ENCODE peak calls at places on chromosomes 12 and 14, in five cellular contexts. P is left ventricle myocardium inferior, T is MCF 10A, O is epithelial cell of esophagus, R is vagina. C is an unnamed sample.

GRCh38 chr12:65785500-65785899 is 38.8 kb upstream of the HMGA2 start:
- DNase-seq in P (no peak), T (no peak), O (no peak), R (no peak), C (no peak)

GRCh38 chr12:10184261-10184843 is 5.5 kb downstream of the TMEM52B start:
- DNase-seq in P (no peak), T (peak), O (no peak), R (no peak), C (peak)

GRCh38 chr14:52131640-52132320 is 62.9 kb upstream of the NID2 start:
- DNase-seq in P (peak), T (peak), O (peak), R (no peak), C (peak)

GRCh38 chr14:61160798-61161197 is 120.3 kb downstream of the TMEM30B start:
- DNase-seq in P (no peak), T (no peak), O (no peak), R (no peak), C (no peak)

GRCh38 chr12:30106204-30106603 is 322.5 kb upstream of the TMTC1 start:
- DNase-seq in P (no peak), T (no peak), O (no peak), R (no peak), C (no peak)

GRCh38 chr14:88895116-88895515 is 70.7 kb downstream of the TTC8 start:
- DNase-seq in P (no peak), T (peak), O (peak), R (no peak), C (peak)

GRCh38 chr14:64114166-64114565 is 180.0 kb downstream of the ESR2 start:
- DNase-seq in P (no peak), T (peak), O (peak), R (no peak), C (no peak)

GRCh38 chr14:39219075-39219499 is 14.6 kb upstream of the MIA2 start:
- DNase-seq in P (no peak), T (peak), O (no peak), R (no peak), C (no peak)

GRCh38 chr14:23441076-23441475 is 5.6 kb upstream of the MYH7 start:
- DNase-seq in P (no peak), T (no peak), O (no peak), R (no peak), C (no peak)

GRCh38 chr12:72282721-72283120 is 10.6 kb downstream of the TRHDE start:
- DNase-seq in P (no peak), T (peak), O (no peak), R (no peak), C (no peak)

GRCh38 chr12:19014243-19014642 is 115.3 kb upstream of the PLEKHA5 start:
- DNase-seq in P (no peak), T (no peak), O (no peak), R (no peak), C (no peak)

GRCh38 chr14:94679106-94679819 is 67.1 kb downstream of the SERPINA3 start:
- DNase-seq in P (no peak), T (no peak), O (no peak), R (peak), C (no peak)

GRCh38 chr14:54625158-54625557 is 58.2 kb downstream of the SAMD4A start:
- DNase-seq in P (no peak), T (peak), O (peak), R (no peak), C (no peak)

GRCh38 chr12:93795352-93795751 is 118.2 kb downstream of the CRADD start:
- DNase-seq in P (no peak), T (no peak), O (no peak), R (no peak), C (no peak)

GRCh38 chr14:59869381-59870255 is 958 bp downstream of the RTN1 start:
- DNase-seq in P (no peak), T (no peak), O (no peak), R (no peak), C (no peak)

GRCh38 chr12:85963322-85963721 is 89.2 kb downstream of the NTS start:
- DNase-seq in P (no peak), T (no peak), O (no peak), R (no peak), C (no peak)

GRCh38 chr12:66011731-66012130 is 118.8 kb downstream of the LLPH start:
- DNase-seq in P (no peak), T (no peak), O (no peak), R (no peak), C (peak)

GRCh38 chr12:75503459-75503858 is 8.0 kb downstream of the KRR1 start:
- DNase-seq in P (no peak), T (no peak), O (no peak), R (no peak), C (no peak)

GRCh38 chr12:128537668-128538067 is 270.7 kb downstream of the TMEM132C start:
- DNase-seq in P (no peak), T (no peak), O (no peak), R (no peak), C (no peak)
- TF ChIP-seq CTCF in P (no peak), T (no peak), O (no peak), R (no peak), C (no peak)

GRCh38 chr12:123938679-123939480 is 33.8 kb downstream of the CCDC92 start:
- DNase-seq in P (no peak), T (no peak), O (no peak), R (no peak), C (no peak)
- TF ChIP-seq CTCF in P (peak), T (peak), O (peak), R (no peak), C (peak)

GRCh38 chr12:402127-402456 is 648 bp downstream of the CCDC77 start:
- DNase-seq in P (no peak), T (peak), O (peak), R (no peak), C (no peak)
- TF ChIP-seq CTCF in P (no peak), T (no peak), O (peak), R (no peak), C (peak)

DNA sequence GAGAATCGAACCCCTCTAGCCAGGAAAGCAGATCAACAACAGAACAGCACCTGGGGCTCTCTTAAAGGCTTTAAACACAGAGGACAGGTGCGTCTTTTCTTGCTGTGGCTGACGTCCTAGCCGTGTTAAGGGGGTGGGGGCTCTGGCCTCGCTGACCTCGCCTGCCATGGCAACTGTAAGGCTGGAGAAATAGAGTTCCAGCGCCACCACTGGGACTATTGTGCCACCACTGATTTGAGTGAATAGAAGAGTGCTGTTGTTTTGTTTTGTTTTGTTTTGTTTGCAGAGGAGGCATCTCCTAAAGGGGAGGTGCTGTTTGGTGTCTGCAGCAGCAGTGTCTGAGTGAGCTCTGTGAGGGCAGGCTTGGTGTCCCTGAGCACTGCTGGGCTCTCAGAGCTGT is 34.2 kb upstream of the PRMT8 start:
- DNase-seq in P (no peak), T (no peak), O (no peak), R (no peak), C (no peak)
- TF ChIP-seq CTCF in P (no peak), T (no peak), O (no peak), R (no peak), C (no peak)